ENCODE peak calls at places on chromosomes 3 and 15, in nine cellular contexts. One of them, this sample, is unnamed.

GRCh38 chr3:122890077-122890484 is 95.2 kb downstream of the SLC49A4 start:
- DNase-seq in neural crest cell: no peak
- DNase-seq in naive thymus-derived CD4-positive, alpha-beta T cell: no peak
- DNase-seq in ureter: peak
- DNase-seq in WTC11: peak
- DNase-seq in H9: peak
- DNase-seq in AG04450: peak
- DNase-seq in iris pigment epithelial cell: peak
- DNase-seq in non-pigmented ciliary epithelial cell: peak
- DNase-seq in this sample: peak

GRCh38 chr3:145013931-145014330 is 1042.3 kb downstream of the DIPK2A start:
- DNase-seq in AG04450: no peak
- DNase-seq in iris pigment epithelial cell: peak
- DNase-seq in neural crest cell: no peak
- DNase-seq in H9: no peak
- DNase-seq in WTC11: no peak
- DNase-seq in naive thymus-derived CD4-positive, alpha-beta T cell: no peak
- DNase-seq in ureter: no peak
- DNase-seq in non-pigmented ciliary epithelial cell: no peak
- DNase-seq in this sample: no peak

GRCh38 chr15:85022860-85023403 is 41.3 kb downstream of the PDE8A start:
- DNase-seq in AG04450: no peak
- DNase-seq in WTC11: no peak
- DNase-seq in neural crest cell: no peak
- DNase-seq in H9: no peak
- DNase-seq in non-pigmented ciliary epithelial cell: no peak
- DNase-seq in ureter: no peak
- DNase-seq in iris pigment epithelial cell: no peak
- DNase-seq in naive thymus-derived CD4-positive, alpha-beta T cell: no peak
- DNase-seq in this sample: no peak

GRCh38 chr15:92650256-92650655 is 5.3 kb downstream of the FAM174B start:
- DNase-seq in iris pigment epithelial cell: no peak
- DNase-seq in AG04450: no peak
- DNase-seq in H9: no peak
- DNase-seq in non-pigmented ciliary epithelial cell: no peak
- DNase-seq in neural crest cell: no peak
- DNase-seq in WTC11: no peak
- DNase-seq in naive thymus-derived CD4-positive, alpha-beta T cell: no peak
- DNase-seq in ureter: no peak
- DNase-seq in this sample: no peak

GRCh38 chr3:110789315-110789714 is 282.3 kb upstream of the NECTIN3 start:
- DNase-seq in WTC11: no peak
- DNase-seq in ureter: no peak
- DNase-seq in non-pigmented ciliary epithelial cell: peak
- DNase-seq in AG04450: peak
- DNase-seq in H9: no peak
- DNase-seq in iris pigment epithelial cell: peak
- DNase-seq in neural crest cell: no peak
- DNase-seq in naive thymus-derived CD4-positive, alpha-beta T cell: no peak
- DNase-seq in this sample: no peak

GRCh38 chr15:35078221-35078915 is 6.7 kb downstream of the NANOGP8 start:
- DNase-seq in iris pigment epithelial cell: peak
- DNase-seq in neural crest cell: peak
- DNase-seq in WTC11: peak
- DNase-seq in H9: peak
- DNase-seq in ureter: no peak
- DNase-seq in AG04450: peak
- DNase-seq in non-pigmented ciliary epithelial cell: peak
- DNase-seq in naive thymus-derived CD4-positive, alpha-beta T cell: peak
- DNase-seq in this sample: peak

GRCh38 chr3:168794427-168794826 is 698.7 kb upstream of the GOLIM4 start:
- DNase-seq in AG04450: no peak
- DNase-seq in neural crest cell: no peak
- DNase-seq in H9: no peak
- DNase-seq in iris pigment epithelial cell: no peak
- DNase-seq in WTC11: no peak
- DNase-seq in naive thymus-derived CD4-positive, alpha-beta T cell: no peak
- DNase-seq in ureter: no peak
- DNase-seq in non-pigmented ciliary epithelial cell: no peak
- DNase-seq in this sample: no peak

GRCh38 chr3:186909078-186909853 is 21.1 kb upstream of the ST6GAL1 start:
- DNase-seq in neural crest cell: no peak
- DNase-seq in WTC11: peak
- DNase-seq in H9: peak
- DNase-seq in AG04450: no peak
- DNase-seq in naive thymus-derived CD4-positive, alpha-beta T cell: peak
- DNase-seq in non-pigmented ciliary epithelial cell: no peak
- DNase-seq in ureter: no peak
- DNase-seq in iris pigment epithelial cell: no peak
- DNase-seq in this sample: peak

GRCh38 chr3:128133273-128133883 is 9.8 kb upstream of the RUVBL1 start:
- DNase-seq in neural crest cell: peak
- DNase-seq in naive thymus-derived CD4-positive, alpha-beta T cell: no peak
- DNase-seq in WTC11: peak
- DNase-seq in non-pigmented ciliary epithelial cell: peak
- DNase-seq in iris pigment epithelial cell: peak
- DNase-seq in AG04450: peak
- DNase-seq in ureter: no peak
- DNase-seq in H9: peak
- DNase-seq in this sample: peak

GRCh38 chr15:34240537-34240936 is 15.7 kb downstream of the EMC4 start:
- DNase-seq in naive thymus-derived CD4-positive, alpha-beta T cell: no peak
- DNase-seq in ureter: no peak
- DNase-seq in AG04450: no peak
- DNase-seq in iris pigment epithelial cell: no peak
- DNase-seq in H9: no peak
- DNase-seq in non-pigmented ciliary epithelial cell: no peak
- DNase-seq in neural crest cell: no peak
- DNase-seq in WTC11: no peak
- DNase-seq in this sample: no peak

GRCh38 chr3:5645311-5646029 is 458.0 kb downstream of the EDEM1 start:
- DNase-seq in non-pigmented ciliary epithelial cell: no peak
- DNase-seq in H9: no peak
- DNase-seq in WTC11: no peak
- DNase-seq in neural crest cell: no peak
- DNase-seq in naive thymus-derived CD4-positive, alpha-beta T cell: no peak
- DNase-seq in AG04450: no peak
- DNase-seq in ureter: no peak
- DNase-seq in iris pigment epithelial cell: no peak
- DNase-seq in this sample: no peak

GRCh38 chr3:169354774-169355501 is 308.6 kb downstream of the MECOM start:
- DNase-seq in non-pigmented ciliary epithelial cell: no peak
- DNase-seq in WTC11: no peak
- DNase-seq in H9: no peak
- DNase-seq in naive thymus-derived CD4-positive, alpha-beta T cell: no peak
- DNase-seq in AG04450: no peak
- DNase-seq in iris pigment epithelial cell: no peak
- DNase-seq in neural crest cell: no peak
- DNase-seq in ureter: no peak
- DNase-seq in this sample: peak

GRCh38 chr3:58568572-58569286 is 8.5 kb downstream of the FAM107A start:
- DNase-seq in AG04450: peak
- DNase-seq in WTC11: peak
- DNase-seq in naive thymus-derived CD4-positive, alpha-beta T cell: peak
- DNase-seq in iris pigment epithelial cell: peak
- DNase-seq in neural crest cell: peak
- DNase-seq in ureter: peak
- DNase-seq in non-pigmented ciliary epithelial cell: no peak
- DNase-seq in H9: peak
- DNase-seq in this sample: peak

GRCh38 chr3:164458986-164459385 is 619.3 kb downstream of the SI start:
- DNase-seq in naive thymus-derived CD4-positive, alpha-beta T cell: no peak
- DNase-seq in non-pigmented ciliary epithelial cell: peak
- DNase-seq in H9: no peak
- DNase-seq in ureter: no peak
- DNase-seq in AG04450: no peak
- DNase-seq in iris pigment epithelial cell: peak
- DNase-seq in WTC11: no peak
- DNase-seq in neural crest cell: no peak
- DNase-seq in this sample: no peak

GRCh38 chr3:194397757-194398312 is 1.2 kb downstream of the GP5 start:
- DNase-seq in iris pigment epithelial cell: no peak
- DNase-seq in AG04450: no peak
- DNase-seq in neural crest cell: no peak
- DNase-seq in WTC11: peak
- DNase-seq in naive thymus-derived CD4-positive, alpha-beta T cell: peak
- DNase-seq in non-pigmented ciliary epithelial cell: no peak
- DNase-seq in ureter: no peak
- DNase-seq in H9: peak
- DNase-seq in this sample: no peak

GRCh38 chr3:186635532-186635931 is 4.7 kb upstream of the FETUB start:
- DNase-seq in ureter: no peak
- DNase-seq in naive thymus-derived CD4-positive, alpha-beta T cell: no peak
- DNase-seq in WTC11: no peak
- DNase-seq in non-pigmented ciliary epithelial cell: no peak
- DNase-seq in neural crest cell: no peak
- DNase-seq in AG04450: no peak
- DNase-seq in iris pigment epithelial cell: no peak
- DNase-seq in H9: no peak
- DNase-seq in this sample: no peak

GRCh38 chr3:106560451-106560966 is 691.7 kb upstream of the CBLB start:
- DNase-seq in non-pigmented ciliary epithelial cell: peak
- DNase-seq in H9: no peak
- DNase-seq in ureter: no peak
- DNase-seq in iris pigment epithelial cell: peak
- DNase-seq in AG04450: no peak
- DNase-seq in WTC11: no peak
- DNase-seq in neural crest cell: no peak
- DNase-seq in naive thymus-derived CD4-positive, alpha-beta T cell: no peak
- DNase-seq in this sample: no peak

GRCh38 chr15:95032181-95032580 is 800.8 kb downstream of the MCTP2 start:
- DNase-seq in AG04450: no peak
- DNase-seq in naive thymus-derived CD4-positive, alpha-beta T cell: no peak
- DNase-seq in non-pigmented ciliary epithelial cell: peak
- DNase-seq in iris pigment epithelial cell: peak
- DNase-seq in ureter: no peak
- DNase-seq in WTC11: no peak
- DNase-seq in neural crest cell: no peak
- DNase-seq in H9: no peak
- DNase-seq in this sample: no peak

GRCh38 chr3:107775958-107776357 is 253.2 kb downstream of the BBX start:
- DNase-seq in ureter: no peak
- DNase-seq in naive thymus-derived CD4-positive, alpha-beta T cell: no peak
- DNase-seq in non-pigmented ciliary epithelial cell: no peak
- DNase-seq in AG04450: no peak
- DNase-seq in iris pigment epithelial cell: no peak
- DNase-seq in neural crest cell: no peak
- DNase-seq in WTC11: no peak
- DNase-seq in H9: no peak
- DNase-seq in this sample: no peak

GRCh38 chr3:101183151-101183550 is 137.2 kb downstream of the IMPG2 start:
- DNase-seq in non-pigmented ciliary epithelial cell: no peak
- DNase-seq in H9: no peak
- DNase-seq in ureter: no peak
- DNase-seq in WTC11: no peak
- DNase-seq in AG04450: no peak
- DNase-seq in naive thymus-derived CD4-positive, alpha-beta T cell: no peak
- DNase-seq in iris pigment epithelial cell: no peak
- DNase-seq in neural crest cell: no peak
- DNase-seq in this sample: peak

GRCh38 chr3:174199696-174200095 is 659.4 kb upstream of the NAALADL2 start:
- DNase-seq in non-pigmented ciliary epithelial cell: no peak
- DNase-seq in ureter: no peak
- DNase-seq in WTC11: no peak
- DNase-seq in iris pigment epithelial cell: no peak
- DNase-seq in AG04450: no peak
- DNase-seq in H9: no peak
- DNase-seq in neural crest cell: no peak
- DNase-seq in naive thymus-derived CD4-positive, alpha-beta T cell: no peak
- DNase-seq in this sample: no peak

GRCh38 chr3:191020730-191021405 is 158.4 kb upstream of the GMNC start:
- DNase-seq in iris pigment epithelial cell: peak
- DNase-seq in neural crest cell: no peak
- DNase-seq in ureter: no peak
- DNase-seq in WTC11: no peak
- DNase-seq in non-pigmented ciliary epithelial cell: no peak
- DNase-seq in AG04450: no peak
- DNase-seq in H9: no peak
- DNase-seq in naive thymus-derived CD4-positive, alpha-beta T cell: no peak
- DNase-seq in this sample: no peak

GRCh38 chr3:32181370-32181769 is 57.1 kb upstream of the CMTM8 start:
- DNase-seq in non-pigmented ciliary epithelial cell: no peak
- DNase-seq in naive thymus-derived CD4-positive, alpha-beta T cell: no peak
- DNase-seq in WTC11: no peak
- DNase-seq in AG04450: no peak
- DNase-seq in neural crest cell: no peak
- DNase-seq in ureter: no peak
- DNase-seq in iris pigment epithelial cell: no peak
- DNase-seq in H9: no peak
- DNase-seq in this sample: no peak

GRCh38 chr15:64620991-64621495 is 154.3 kb downstream of the RBPMS2 start:
- DNase-seq in H9: no peak
- DNase-seq in naive thymus-derived CD4-positive, alpha-beta T cell: no peak
- DNase-seq in WTC11: no peak
- DNase-seq in neural crest cell: no peak
- DNase-seq in non-pigmented ciliary epithelial cell: no peak
- DNase-seq in ureter: no peak
- DNase-seq in AG04450: no peak
- DNase-seq in iris pigment epithelial cell: no peak
- DNase-seq in this sample: no peak

GRCh38 chr3:62604301-62604700 is 231.0 kb upstream of the FEZF2 start:
- DNase-seq in naive thymus-derived CD4-positive, alpha-beta T cell: no peak
- DNase-seq in neural crest cell: no peak
- DNase-seq in WTC11: no peak
- DNase-seq in non-pigmented ciliary epithelial cell: no peak
- DNase-seq in ureter: no peak
- DNase-seq in H9: no peak
- DNase-seq in iris pigment epithelial cell: peak
- DNase-seq in AG04450: no peak
- DNase-seq in this sample: no peak

GRCh38 chr3:17632401-17633100 is 109.9 kb downstream of the TBC1D5 start:
- DNase-seq in iris pigment epithelial cell: peak
- DNase-seq in non-pigmented ciliary epithelial cell: peak
- DNase-seq in WTC11: no peak
- DNase-seq in naive thymus-derived CD4-positive, alpha-beta T cell: no peak
- DNase-seq in H9: no peak
- DNase-seq in neural crest cell: no peak
- DNase-seq in ureter: no peak
- DNase-seq in AG04450: peak
- DNase-seq in this sample: no peak

GRCh38 chr3:187844708-187845107 is 99.4 kb upstream of the BCL6 start:
- DNase-seq in iris pigment epithelial cell: no peak
- DNase-seq in neural crest cell: no peak
- DNase-seq in non-pigmented ciliary epithelial cell: no peak
- DNase-seq in ureter: no peak
- DNase-seq in AG04450: no peak
- DNase-seq in WTC11: no peak
- DNase-seq in naive thymus-derived CD4-positive, alpha-beta T cell: no peak
- DNase-seq in H9: no peak
- DNase-seq in this sample: no peak

GRCh38 chr3:195137638-195138588 is 133.0 kb downstream of the XXYLT1 start:
- DNase-seq in ureter: no peak
- DNase-seq in WTC11: no peak
- DNase-seq in naive thymus-derived CD4-positive, alpha-beta T cell: no peak
- DNase-seq in H9: no peak
- DNase-seq in non-pigmented ciliary epithelial cell: no peak
- DNase-seq in iris pigment epithelial cell: no peak
- DNase-seq in neural crest cell: no peak
- DNase-seq in AG04450: no peak
- DNase-seq in this sample: no peak

GRCh38 chr3:150177673-150178378 is 207.1 kb upstream of the PFN2 start:
- DNase-seq in WTC11: no peak
- DNase-seq in ureter: no peak
- DNase-seq in AG04450: peak
- DNase-seq in non-pigmented ciliary epithelial cell: peak
- DNase-seq in iris pigment epithelial cell: peak
- DNase-seq in H9: no peak
- DNase-seq in neural crest cell: no peak
- DNase-seq in naive thymus-derived CD4-positive, alpha-beta T cell: no peak
- DNase-seq in this sample: no peak

GRCh38 chr3:65130782-65131181 is 443.0 kb upstream of the ADAMTS9 start:
- DNase-seq in non-pigmented ciliary epithelial cell: no peak
- DNase-seq in iris pigment epithelial cell: peak
- DNase-seq in naive thymus-derived CD4-positive, alpha-beta T cell: no peak
- DNase-seq in ureter: no peak
- DNase-seq in AG04450: no peak
- DNase-seq in WTC11: no peak
- DNase-seq in neural crest cell: no peak
- DNase-seq in H9: no peak
- DNase-seq in this sample: no peak